ENCODE peak calls at places on chromosomes 11 and 22, in five cellular contexts. Y, M, A, K and F are unnamed samples. For H3K36me3, the result is how much of the 10 kb centered on the place peaks cover.

GRCh38 chr22:17087176-17088131 is 2.7 kb downstream of the IL17RA start:
- DNase-seq in Y (no peak), M (no peak), A (no peak), K (peak), F (peak)

GRCh38 chr22:41668971-41669911 is 19.4 kb downstream of the SNU13 start:
- DNase-seq in Y (no peak), M (no peak), A (no peak), K (peak), F (peak)

GRCh38 chr11:117792992-117793391 is 4.0 kb downstream of the DSCAML1 start:
- DNase-seq in Y (no peak), M (no peak), A (no peak), K (no peak), F (no peak)

GRCh38 chr11:4643084-4643483 is 698 bp upstream of the OR51E1 start:
- DNase-seq in Y (no peak), M (no peak), A (peak), K (no peak), F (no peak)

GRCh38 chr22:45720875-45721378 is 49.3 kb downstream of the ATXN10 start:
- DNase-seq in Y (no peak), M (no peak), A (no peak), K (no peak), F (no peak)

GRCh38 chr11:118260353-118260752 is 3.7 kb downstream of the MPZL2 start:
- DNase-seq in Y (no peak), M (no peak), A (no peak), K (no peak), F (no peak)

GRCh38 chr11:73159981-73160777 is 18.1 kb upstream of the FCHSD2 start:
- DNase-seq in Y (no peak), M (no peak), A (no peak), K (no peak), F (no peak)

GRCh38 chr22:41596776-41597634 is 7.4 kb upstream of the PMM1 start:
- DNase-seq in Y (peak), M (peak), A (peak), K (peak), F (peak)

GRCh38 chr11:116454951-116455350 is 317.8 kb downstream of the BUD13 start:
- DNase-seq in Y (no peak), M (no peak), A (no peak), K (no peak), F (no peak)

GRCh38 chr11:111918390-111919256 is at the start of gene C11orf52:
- DNase-seq in Y (peak), M (no peak), A (no peak), K (peak), F (peak)

GRCh38 chr11:19740586-19740985 is 27.9 kb downstream of the NAV2 start:
- DNase-seq in Y (no peak), M (no peak), A (no peak), K (no peak), F (no peak)

GRCh38 chr11:93756748-93757147 is 15.3 kb downstream of the C11orf54 start:
- DNase-seq in Y (no peak), M (no peak), A (no peak), K (no peak), F (no peak)

GRCh38 chr11:92152245-92152644 is 72.4 kb upstream of the FAT3 start:
- DNase-seq in Y (no peak), M (no peak), A (no peak), K (no peak), F (no peak)

GRCh38 chr11:57310091-57310490 is 14.7 kb downstream of the TNKS1BP1 start:
- DNase-seq in Y (no peak), M (no peak), A (no peak), K (no peak), F (no peak)

GRCh38 chr11:74686792-74687191 is 44.4 kb downstream of the CHRDL2 start:
- DNase-seq in Y (no peak), M (no peak), A (no peak), K (peak), F (peak)

GRCh38 chr11:130798801-130799200 is 117.5 kb downstream of the SNX19 start:
- DNase-seq in Y (no peak), M (no peak), A (no peak), K (no peak), F (no peak)

GRCh38 chr11:86438685-86439084 is 64.0 kb downstream of the CCDC81 start:
- DNase-seq in Y (no peak), M (no peak), A (no peak), K (peak), F (no peak)

GRCh38 chr22:35525687-35526332 is 14.8 kb upstream of the RASD2 start:
- DNase-seq in Y (no peak), M (no peak), A (no peak), K (no peak), F (no peak)

GRCh38 chr11:112213753-112214152 is 12.5 kb upstream of the PTS start:
- DNase-seq in Y (no peak), M (no peak), A (no peak), K (peak), F (no peak)

GRCh38 chr11:94815705-94816344 is 47.7 kb downstream of the AMOTL1 start:
- DNase-seq in Y (no peak), M (no peak), A (no peak), K (no peak), F (no peak)

GRCh38 chr11:127640822-127641485 is 640.4 kb upstream of the KIRREL3 start:
- DNase-seq in Y (no peak), M (no peak), A (no peak), K (peak), F (no peak)

GRCh38 chr11:133992121-133992520 is 35.4 kb upstream of the IGSF9B start:
- DNase-seq in Y (no peak), M (no peak), A (no peak), K (no peak), F (no peak)

GRCh38 chr11:73217131-73217809 is 811 bp upstream of the P2RY2 start:
- DNase-seq in Y (peak), M (no peak), A (no peak), K (no peak), F (no peak)

GRCh38 chr11:44593194-44593593 is 27.7 kb downstream of the CD82 start:
- DNase-seq in Y (no peak), M (no peak), A (no peak), K (no peak), F (no peak)

GRCh38 chr11:104105155-104105554 is 58.8 kb downstream of the PDGFD start:
- DNase-seq in Y (no peak), M (no peak), A (no peak), K (peak), F (no peak)

GRCh38 chr22:24059121-24059520 is 48.0 kb downstream of the CABIN1 start:
- DNase-seq in Y (no peak), M (peak), A (no peak), K (peak), F (no peak)

GRCh38 chr11:62139526-62140301 is 15.9 kb downstream of the INCENP start:
- DNase-seq in Y (no peak), M (no peak), A (no peak), K (no peak), F (no peak)
- H3K36me3 ChIP-seq in Y (under half), M (under half), A (half or more), K (under half), F (under half)

DNA sequence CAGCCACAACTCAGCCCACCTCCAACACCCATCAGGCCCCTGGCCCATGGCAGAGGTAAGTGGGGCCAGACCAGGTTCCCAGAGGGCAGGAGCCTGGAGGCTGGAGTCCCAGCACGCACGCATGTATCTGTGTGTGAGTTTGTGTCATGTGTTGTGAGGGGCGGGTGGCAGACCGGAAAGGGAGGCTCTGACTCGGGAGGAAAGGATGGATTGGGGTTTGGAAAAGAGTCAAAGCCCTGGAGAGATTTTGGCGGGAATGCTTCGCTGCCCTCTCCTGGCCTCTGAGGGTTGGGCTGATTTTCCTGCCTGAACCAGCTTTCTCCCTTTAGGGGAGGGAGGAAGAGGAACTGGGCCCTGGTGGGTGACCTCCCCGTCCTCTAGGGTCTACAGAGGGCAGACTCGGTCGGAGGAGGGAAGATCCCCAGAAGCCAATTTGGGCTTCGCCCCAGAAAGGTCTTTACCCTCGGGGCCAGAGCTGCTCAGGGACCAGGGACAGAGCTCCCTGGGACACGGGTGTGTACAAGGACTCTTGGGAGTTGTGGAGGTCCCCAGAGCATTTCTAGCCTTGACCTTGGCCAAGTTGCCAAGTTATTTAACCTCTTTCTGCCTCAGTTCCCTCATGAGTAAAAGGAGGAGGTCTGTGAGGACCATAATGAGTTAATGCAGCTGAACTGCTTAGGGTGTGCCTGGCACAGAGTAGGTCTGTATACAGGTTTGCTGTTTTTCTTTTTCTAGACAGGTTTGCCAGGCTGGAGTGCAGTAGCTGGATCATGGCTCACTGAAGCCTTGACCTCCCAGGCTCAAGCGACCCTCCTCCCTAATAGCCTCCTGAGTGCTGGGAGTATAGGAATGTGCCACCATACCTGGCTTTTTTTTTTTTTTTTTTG is 6.9 kb downstream of the C11orf68 start:
- DNase-seq in Y (peak), M (peak), A (no peak), K (peak), F (no peak)
- TF ChIP-seq POLR2A in Y (no peak), M (no peak), A (no peak), K (peak), F (no peak)

GRCh38 chr11:34473603-34474169 is 35.0 kb downstream of the CAT start:
- DNase-seq in Y (no peak), M (no peak), A (no peak), K (no peak), F (no peak)

GRCh38 chr11:34466802-34467488 is 28.2 kb downstream of the CAT start:
- DNase-seq in Y (no peak), M (no peak), A (no peak), K (no peak), F (no peak)

GRCh38 chr11:34464591-34465036 is 25.9 kb downstream of the CAT start:
- DNase-seq in Y (no peak), M (no peak), A (no peak), K (no peak), F (no peak)

GRCh38 chr11:34468209-34468841 is 29.6 kb downstream of the CAT start:
- DNase-seq in Y (no peak), M (no peak), A (no peak), K (peak), F (peak)
- H3K36me3 ChIP-seq in Y (under half), M (under half), A (half or more), K (half or more), F (under half)

GRCh38 chr22:30906946-30907345 is 61.6 kb downstream of the MORC2 start:
- DNase-seq in Y (no peak), M (no peak), A (no peak), K (no peak), F (no peak)

GRCh38 chr22:30906411-30906810 is 62.2 kb downstream of the MORC2 start:
- DNase-seq in Y (no peak), M (no peak), A (no peak), K (no peak), F (no peak)

GRCh38 chr22:30905696-30906341 is 62.8 kb downstream of the MORC2 start:
- DNase-seq in Y (no peak), M (no peak), A (no peak), K (no peak), F (peak)

GRCh38 chr22:30909306-30909705 is 59.3 kb downstream of the MORC2 start:
- DNase-seq in Y (no peak), M (no peak), A (no peak), K (no peak), F (no peak)

DNA sequence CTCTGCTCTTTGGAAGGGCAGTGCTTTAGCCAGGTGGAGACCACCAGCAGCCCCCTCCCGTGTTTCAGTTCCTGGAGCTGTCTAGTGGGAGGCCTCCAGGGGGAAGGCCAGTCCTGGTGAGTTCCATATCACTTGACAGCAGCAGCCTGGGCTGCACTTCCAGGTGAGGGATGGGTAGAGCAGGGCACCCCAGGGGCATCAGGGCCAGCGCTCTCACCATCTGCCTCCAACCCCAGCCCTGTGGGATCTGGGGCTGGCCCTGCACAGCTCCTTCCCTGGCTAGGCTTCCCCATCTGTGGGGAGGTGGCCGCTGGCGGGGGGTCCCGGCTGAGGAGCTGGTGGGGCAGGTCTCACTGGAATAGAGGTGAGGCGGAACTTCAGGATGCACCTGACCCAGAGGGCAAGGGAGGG is 60.5 kb downstream of the MORC2 start:
- DNase-seq in Y (no peak), M (no peak), A (no peak), K (no peak), F (no peak)
- TF ChIP-seq POLR2A in Y (no peak), M (no peak), A (no peak), K (no peak), F (no peak)

GRCh38 chr22:38731703-38732161 is 24.1 kb downstream of the SUN2 start:
- DNase-seq in Y (no peak), M (no peak), A (no peak), K (no peak), F (no peak)
- H3K36me3 ChIP-seq in Y (under half), M (under half), A (half or more), K (half or more), F (half or more)

DNA sequence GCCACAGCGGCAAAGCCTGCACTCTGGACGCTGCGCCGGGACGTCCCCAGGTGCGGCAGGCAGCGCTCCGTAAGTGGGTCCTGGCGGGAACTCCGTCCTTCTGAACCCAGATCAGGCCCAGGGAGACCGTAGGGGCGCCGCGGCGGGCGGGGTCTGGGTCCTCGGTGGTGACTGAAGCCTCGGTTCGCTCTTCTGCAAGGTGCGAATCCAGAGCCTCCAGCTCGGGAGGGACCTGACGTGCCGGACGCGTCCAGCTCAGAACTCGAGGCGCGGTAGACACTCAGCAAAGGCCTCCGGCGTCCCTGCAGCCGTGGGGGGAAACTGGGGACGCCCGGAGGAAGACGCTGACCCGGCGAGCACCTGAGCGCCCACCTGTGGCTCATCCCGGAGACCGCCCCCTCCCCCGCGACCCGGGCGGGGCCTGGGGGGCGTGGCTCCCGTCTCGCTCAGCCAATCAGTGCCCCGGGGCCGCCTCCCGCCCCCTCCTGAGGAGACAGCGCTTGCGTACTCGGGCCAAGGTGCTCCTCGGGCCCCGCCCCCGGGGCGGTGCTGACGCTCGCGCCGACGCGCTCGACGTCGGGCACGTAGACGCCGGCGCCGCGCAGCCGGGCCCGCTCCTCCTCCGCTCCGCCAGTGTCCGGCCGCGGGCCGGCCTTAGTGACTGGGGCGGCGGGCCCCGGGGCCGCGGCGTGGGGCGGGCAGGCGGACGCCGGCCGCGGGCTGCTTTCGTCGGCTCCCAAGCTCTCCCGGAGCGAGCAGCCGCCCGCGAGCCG is at the start of gene PPFIA1:
- DNase-seq in Y (peak), M (peak), A (peak), K (peak), F (peak)
- TF ChIP-seq POLR2A in Y (peak), M (peak), A (peak), K (peak), F (peak)

GRCh38 chr22:27782065-27782464 is 19.5 kb downstream of the MN1 start:
- DNase-seq in Y (no peak), M (no peak), A (peak), K (no peak), F (no peak)

GRCh38 chr22:27783436-27784098 is 18.0 kb downstream of the MN1 start:
- DNase-seq in Y (no peak), M (no peak), A (no peak), K (no peak), F (no peak)

GRCh38 chr22:27786253-27786898 is 15.2 kb downstream of the MN1 start:
- DNase-seq in Y (no peak), M (no peak), A (no peak), K (no peak), F (no peak)

GRCh38 chr22:27785818-27786217 is 15.7 kb downstream of the MN1 start:
- DNase-seq in Y (no peak), M (no peak), A (no peak), K (no peak), F (no peak)

GRCh38 chr22:27784099-27784446 is 17.5 kb downstream of the MN1 start:
- DNase-seq in Y (no peak), M (no peak), A (no peak), K (no peak), F (no peak)
- H3K36me3 ChIP-seq in Y (under half), M (under half), A (under half), K (under half), F (under half)